ENCODE peak calls at places on chromosomes 16 and 17, in ten cellular contexts. B is PC-9; V is fibroblast of pulmonary artery; U is GM12864; H is AG04450; Y is CD8-positive, alpha-beta memory T cell; S is cardiac fibroblast; N is sigmoid colon; E is GM23338; J is esophagus squamous epithelium. M is an unnamed sample.

GRCh38 chr16:84334482-84334881 is 33.9 kb upstream of the ATP2C2 start:
- DNase-seq in H (no peak), S (no peak), N (no peak), U (no peak), B (no peak), E (no peak), J (no peak), V (no peak), Y (no peak), M (no peak)

GRCh38 chr16:66266436-66267286 is 99.8 kb upstream of the CDH5 start:
- DNase-seq in E (peak; percentile 28), B (no peak), N (peak; percentile 86), H (peak; percentile 92), U (no peak), Y (no peak), V (peak; percentile 76), S (peak; percentile 91), J (no peak), M (peak; percentile 83)

GRCh38 chr17:77356109-77356689 is 215.4 kb downstream of the SEC14L1 start:
- DNase-seq in N (peak; percentile 62), Y (no peak), S (no peak), E (no peak), B (no peak), H (no peak), J (no peak), U (no peak), V (no peak), M (peak; percentile 47)

GRCh38 chr17:10757067-10757466 is 27.2 kb upstream of the TMEM220 start:
- DNase-seq in H (no peak), E (no peak), J (no peak), N (no peak), S (no peak), B (peak; percentile 38), V (no peak), U (no peak), Y (no peak), M (no peak)

GRCh38 chr16:20300312-20301097 is 26.8 kb downstream of the GP2 start:
- DNase-seq in S (peak; percentile 58), E (peak; percentile 90), Y (no peak), U (peak; percentile 19), B (no peak), H (no peak), N (no peak), V (peak; percentile 62), J (no peak), M (no peak)

GRCh38 chr17:47872019-47872650 is 21.2 kb upstream of the SP6 start:
- DNase-seq in J (no peak), N (no peak), Y (no peak), H (no peak), U (no peak), E (peak; percentile 70), S (no peak), V (no peak), B (no peak), M (no peak)

GRCh38 chr17:29150191-29150590 is 30.0 kb downstream of the MYO18A start:
- DNase-seq in B (peak; percentile 80), S (no peak), J (no peak), N (no peak), H (no peak), V (no peak), U (no peak), Y (no peak), E (no peak), M (no peak)

GRCh38 chr17:36671144-36671543 is 69.8 kb downstream of the MRM1 start:
- DNase-seq in N (no peak), U (no peak), E (no peak), V (no peak), B (no peak), H (no peak), Y (no peak), J (no peak), S (no peak), M (no peak)

GRCh38 chr17:43713494-43714162 is 45.0 kb downstream of the SOST start:
- DNase-seq in N (no peak), H (no peak), E (peak; percentile 58), S (peak; percentile 31), U (no peak), J (no peak), V (peak; percentile 26), Y (no peak), B (no peak), M (no peak)

GRCh38 chr17:76219670-76220383 is 20.5 kb downstream of the RNF157 start:
- DNase-seq in N (no peak), E (no peak), S (no peak), Y (no peak), U (no peak), J (no peak), V (no peak), B (no peak), H (no peak), M (no peak)
- H3K4me3 ChIP-seq in N (no peak overlapping the region), E (no peak overlapping the region), S (no peak overlapping the region), Y (no peak overlapping the region), U (no peak overlapping the region), J (no peak overlapping the region), V (no peak overlapping the region), B (no peak overlapping the region), H (no peak overlapping the region), M (no peak overlapping the region)

GRCh38 chr16:79592150-79592549 is 8.4 kb downstream of the MAF start:
- DNase-seq in E (no peak), V (no peak), Y (no peak), H (no peak), S (no peak), N (no peak), J (no peak), U (no peak), B (no peak), M (no peak)

GRCh38 chr16:79593074-79593531 is 7.4 kb downstream of the MAF start:
- DNase-seq in V (no peak), Y (no peak), H (no peak), E (no peak), B (no peak), S (no peak), U (no peak), J (no peak), N (no peak), M (no peak)

GRCh38 chr16:79587897-79588296 is 12.6 kb downstream of the MAF start:
- DNase-seq in V (no peak), B (no peak), U (no peak), S (no peak), H (no peak), N (no peak), E (no peak), Y (no peak), J (no peak), M (no peak)

GRCh38 chr16:79593754-79594153 is 6.8 kb downstream of the MAF start:
- DNase-seq in E (no peak), Y (no peak), U (no peak), V (no peak), J (no peak), B (no peak), H (no peak), S (no peak), N (no peak), M (no peak)

DNA sequence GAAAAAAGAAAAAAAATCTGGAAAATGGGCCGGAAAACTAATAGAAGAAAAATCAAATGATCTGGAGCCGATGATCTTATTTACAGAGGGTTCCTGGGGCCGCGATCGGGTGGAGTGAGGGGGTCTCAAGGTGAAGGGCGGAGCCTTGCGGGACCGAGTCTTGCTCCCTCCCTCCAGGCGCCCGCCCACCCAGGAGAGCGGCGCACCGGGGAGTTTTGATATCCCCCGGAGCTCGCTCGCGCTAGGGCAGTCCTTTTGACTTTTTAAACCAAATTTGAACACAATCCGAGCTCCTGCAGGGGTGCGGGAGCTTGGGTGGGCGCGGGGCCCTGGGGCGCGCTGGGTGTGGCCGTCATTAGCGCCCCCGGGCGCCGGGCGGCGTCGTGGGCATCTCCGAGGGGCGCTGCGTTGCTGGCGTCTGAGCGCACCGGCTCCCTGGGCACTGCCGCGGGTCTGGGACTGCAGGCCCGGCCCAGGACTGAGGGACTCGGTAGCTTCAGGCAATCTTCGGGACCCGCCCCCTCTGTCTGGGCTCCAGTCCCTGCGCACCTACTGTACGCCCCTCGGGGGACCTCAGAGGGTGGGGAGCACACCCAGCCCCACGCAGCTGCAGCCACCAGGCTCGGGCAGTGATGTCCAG is 10.9 kb downstream of the MAF start:
- DNase-seq in V (no peak), E (peak; percentile 68), Y (no peak), B (no peak), J (no peak), U (no peak), S (no peak), N (no peak), H (no peak), M (no peak)
- H3K4me3 ChIP-seq in V (no peak overlapping the region), E (peak overlapping the region; percentile 77), Y (no peak overlapping the region), B (no peak overlapping the region), J (peak overlapping the region; percentile 63), U (no peak overlapping the region), S (no peak overlapping the region), N (peak overlapping the region; percentile 55), H (no peak overlapping the region), M (no peak overlapping the region)

DNA sequence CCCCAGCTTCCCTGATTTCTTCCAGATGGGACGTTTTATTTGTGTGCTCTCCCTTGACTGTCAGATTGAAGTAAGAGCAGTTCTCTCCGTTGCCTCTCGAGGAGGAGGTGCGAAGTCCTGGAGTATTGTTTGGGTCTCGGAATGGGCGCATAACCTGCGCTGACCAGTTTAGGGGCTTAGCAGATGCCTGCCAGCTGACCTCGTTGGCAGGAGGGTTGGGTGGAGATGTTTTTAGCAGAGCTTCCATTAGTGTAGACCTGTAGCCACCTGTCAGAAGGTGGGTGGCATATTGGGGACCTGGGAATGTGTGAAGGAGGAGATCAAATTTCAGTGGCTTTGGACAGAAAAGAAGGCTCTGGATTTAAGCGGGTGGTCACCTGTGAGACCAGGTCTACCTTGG is 3.6 kb downstream of the RASD1 start:
- DNase-seq in B (no peak), E (no peak), J (no peak), S (no peak), U (no peak), N (peak; percentile 26), Y (no peak), V (no peak), H (no peak), M (peak; percentile 55)
- H3K4me3 ChIP-seq in B (no peak overlapping the region), E (no peak overlapping the region), J (no peak overlapping the region), S (no peak overlapping the region), U (no peak overlapping the region), N (no peak overlapping the region), Y (no peak overlapping the region), V (no peak overlapping the region), H (no peak overlapping the region), M (no peak overlapping the region)

GRCh38 chr17:152860-153420 is 15.6 kb downstream of the SCGB1C2 start:
- DNase-seq in Y (no peak), U (no peak), B (no peak), V (no peak), S (no peak), H (no peak), E (no peak), J (no peak), N (peak; percentile 22), M (peak; percentile 57)

GRCh38 chr17:156094-156621 is 18.8 kb downstream of the SCGB1C2 start:
- DNase-seq in N (no peak), Y (no peak), E (no peak), H (no peak), B (no peak), V (no peak), U (no peak), J (no peak), S (no peak), M (peak; percentile 71)

GRCh38 chr17:151886-152859 is 14.8 kb downstream of the SCGB1C2 start:
- DNase-seq in Y (no peak), V (no peak), E (no peak), U (no peak), J (no peak), N (peak; percentile 44), B (no peak), S (no peak), H (no peak), M (peak; percentile 63)

GRCh38 chr17:155576-155975 is 18.2 kb downstream of the SCGB1C2 start:
- DNase-seq in S (no peak), E (no peak), N (peak; percentile 36), B (no peak), U (no peak), H (no peak), V (no peak), Y (no peak), J (no peak), M (peak; percentile 50)

GRCh38 chr17:153851-154250 is 16.5 kb downstream of the SCGB1C2 start:
- DNase-seq in V (no peak), S (no peak), E (no peak), U (no peak), Y (no peak), B (no peak), H (no peak), N (peak; percentile 1), J (no peak), M (peak; percentile 5)
- H3K4me3 ChIP-seq in V (no peak overlapping the region), S (no peak overlapping the region), E (no peak overlapping the region), U (no peak overlapping the region), Y (no peak overlapping the region), B (no peak overlapping the region), H (no peak overlapping the region), N (no peak overlapping the region), J (no peak overlapping the region), M (no peak overlapping the region)